ENCODE peak calls at places on chromosome 21, in five cellular contexts. O is mesendoderm, Y is endothelial cell of umbilical vein, R is kidney, N is fibroblast of lung. F is an unnamed sample.

GRCh38 chr21:17828223-17828622 is 9.1 kb upstream of the C21orf91 start:
- DNase-seq in O (no peak), Y (no peak), R (no peak), N (peak), F (no peak)

GRCh38 chr21:45923146-45923545 is 58.4 kb upstream of the COL6A1 start:
- DNase-seq in O (peak), Y (peak), R (peak), N (peak), F (peak)

GRCh38 chr21:36890086-36890485 is 76.4 kb downstream of the HLCS start:
- DNase-seq in O (no peak), Y (no peak), R (no peak), N (peak), F (no peak)

GRCh38 chr21:16418211-16418610 is 688.4 kb downstream of the USP25 start:
- DNase-seq in O (no peak), Y (peak), R (no peak), N (peak), F (no peak)

GRCh38 chr21:18384771-18385170 is 18.8 kb downstream of the TMPRSS15 start:
- DNase-seq in O (peak), Y (peak), R (no peak), N (no peak), F (peak)

GRCh38 chr21:45356251-45356650 is 48.7 kb upstream of the COL18A1 start:
- DNase-seq in O (no peak), Y (no peak), R (peak), N (no peak), F (no peak)

GRCh38 chr21:46124926-46125845 is 27.3 kb downstream of the COL6A2 start:
- DNase-seq in O (no peak), Y (no peak), R (peak), N (no peak), F (no peak)

GRCh38 chr21:39511102-39511501 is 59.3 kb downstream of the SH3BGR start:
- DNase-seq in O (no peak), Y (no peak), R (no peak), N (no peak), F (no peak)

GRCh38 chr21:21730524-21730923 is 732.3 kb downstream of the NCAM2 start:
- DNase-seq in O (no peak), Y (no peak), R (no peak), N (peak), F (no peak)

GRCh38 chr21:46661211-46661625 is 25.7 kb downstream of the PRMT2 start:
- DNase-seq in O (peak), Y (peak), R (peak), N (peak), F (peak)

GRCh38 chr21:16194851-16195251 is 465.1 kb downstream of the USP25 start:
- DNase-seq in O (no peak), Y (peak), R (no peak), N (peak), F (peak)

GRCh38 chr21:31161157-31161556 is 122.9 kb upstream of the KRTAP19-8 start:
- DNase-seq in O (peak), Y (no peak), R (no peak), N (peak), F (peak)

GRCh38 chr21:46425566-46425965 is 33.1 kb upstream of the DIP2A start:
- DNase-seq in O (no peak), Y (no peak), R (peak), N (no peak), F (no peak)

GRCh38 chr21:31879251-31879650 is 6.4 kb downstream of the HUNK start:
- DNase-seq in O (no peak), Y (no peak), R (no peak), N (no peak), F (no peak)

GRCh38 chr21:30194701-30195299 is 21.1 kb downstream of the CLDN8 start:
- DNase-seq in O (peak), Y (no peak), R (no peak), N (no peak), F (peak)

GRCh38 chr21:39363607-39364555 is 15.0 kb upstream of the HMGN1 start:
- DNase-seq in O (peak), Y (no peak), R (no peak), N (no peak), F (no peak)

GRCh38 chr21:29423521-29423920 is 124.8 kb downstream of the BACH1 start:
- DNase-seq in O (no peak), Y (no peak), R (no peak), N (no peak), F (no peak)

GRCh38 chr21:31557956-31558838 is 101.3 kb upstream of the SOD1 start:
- DNase-seq in O (peak), Y (no peak), R (no peak), N (peak), F (peak)

GRCh38 chr21:46078984-46079356 is 18.9 kb upstream of the COL6A2 start:
- DNase-seq in O (no peak), Y (no peak), R (peak), N (no peak), F (no peak)

GRCh38 chr21:28539623-28539988 is 453.1 kb downstream of the LTN1 start:
- DNase-seq in O (no peak), Y (no peak), R (no peak), N (no peak), F (no peak)

GRCh38 chr21:45530423-45531113 is 11.7 kb downstream of the SLC19A1 start:
- DNase-seq in O (no peak), Y (no peak), R (peak), N (no peak), F (no peak)

GRCh38 chr21:17602874-17603273 is 9.8 kb downstream of the BTG3 start:
- DNase-seq in O (no peak), Y (no peak), R (no peak), N (peak), F (no peak)

DNA sequence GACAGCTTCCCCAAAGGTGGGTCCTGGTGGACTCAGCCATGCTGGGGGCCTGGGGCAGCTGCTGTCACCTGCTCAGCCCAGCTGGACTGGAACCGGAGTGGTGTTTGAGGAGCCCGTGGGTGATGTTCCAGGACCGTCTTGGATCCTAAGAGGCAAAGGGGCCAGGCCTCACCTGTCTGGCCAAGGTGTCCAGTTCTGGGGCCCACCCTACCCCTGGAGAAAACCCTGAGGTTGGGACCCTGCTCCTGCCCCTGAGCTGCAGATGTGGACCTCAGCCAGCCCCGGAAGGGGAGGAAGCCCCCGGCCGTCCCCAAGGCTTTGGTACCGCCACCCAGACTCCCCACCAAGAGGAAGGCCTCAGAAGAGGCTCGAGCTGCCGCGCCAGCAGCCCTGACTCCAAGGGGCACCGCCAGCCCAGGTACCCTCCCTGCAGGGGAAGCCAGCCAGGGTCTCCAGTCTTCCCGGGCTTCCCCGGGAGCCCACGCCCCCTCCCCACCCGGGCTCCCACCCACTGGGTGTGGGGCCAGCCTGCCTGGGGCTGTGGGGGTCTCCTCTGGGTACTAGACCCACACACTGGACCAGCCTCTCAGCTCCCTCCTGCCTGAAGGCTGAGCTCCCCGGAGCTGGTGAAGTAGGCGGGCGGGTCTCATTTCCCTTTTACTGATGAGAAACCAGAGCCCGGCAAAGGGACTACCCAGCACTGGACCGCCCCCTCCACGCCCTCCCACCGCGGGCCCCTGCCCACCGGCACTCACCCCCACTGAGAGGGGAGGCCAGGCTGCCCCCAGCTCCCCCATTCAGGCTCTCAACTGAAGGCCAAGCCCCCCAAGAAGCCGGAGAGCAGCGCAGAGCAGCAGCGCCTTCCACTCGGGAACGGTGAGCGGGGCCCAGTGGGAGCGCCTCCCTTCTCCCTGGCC is 1.3 kb downstream of the AIRE start:
- DNase-seq in O (no peak), Y (no peak), R (peak), N (no peak), F (no peak)
- H3K9ac ChIP-seq in O (no peak), Y (no peak), R (no peak), N (no peak), F (no peak)

GRCh38 chr21:14757533-14758327 is 211.6 kb upstream of the SAMSN1 start:
- DNase-seq in O (no peak), Y (no peak), R (no peak), N (no peak), F (no peak)
- H3K27ac ChIP-seq in O (no peak), Y (no peak), R (no peak), N (no peak), F (no peak)

DNA sequence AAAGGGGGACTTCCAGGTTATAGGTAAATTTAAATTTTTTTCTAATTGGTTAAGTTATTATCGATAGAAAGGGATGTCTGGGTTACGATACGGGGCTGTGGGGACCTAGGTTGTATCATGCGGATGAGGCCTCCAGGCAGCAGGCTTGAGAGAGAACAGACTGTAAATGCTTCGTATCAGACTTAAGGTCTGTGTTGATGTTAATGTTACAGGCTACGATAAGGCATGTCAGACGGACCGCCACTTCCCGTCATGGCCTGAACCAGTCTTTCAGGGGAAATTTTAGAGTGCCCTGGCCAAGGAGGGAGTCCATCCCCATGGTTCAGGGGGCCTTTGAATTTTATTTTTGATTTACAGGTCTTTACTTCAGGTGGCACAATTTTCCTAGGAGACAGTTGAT is 16.7 kb downstream of the ABCG1 start:
- DNase-seq in O (peak), Y (peak), R (no peak), N (no peak), F (no peak)
- H3K9ac ChIP-seq in O (no peak), Y (no peak), R (no peak), N (no peak), F (no peak)

DNA sequence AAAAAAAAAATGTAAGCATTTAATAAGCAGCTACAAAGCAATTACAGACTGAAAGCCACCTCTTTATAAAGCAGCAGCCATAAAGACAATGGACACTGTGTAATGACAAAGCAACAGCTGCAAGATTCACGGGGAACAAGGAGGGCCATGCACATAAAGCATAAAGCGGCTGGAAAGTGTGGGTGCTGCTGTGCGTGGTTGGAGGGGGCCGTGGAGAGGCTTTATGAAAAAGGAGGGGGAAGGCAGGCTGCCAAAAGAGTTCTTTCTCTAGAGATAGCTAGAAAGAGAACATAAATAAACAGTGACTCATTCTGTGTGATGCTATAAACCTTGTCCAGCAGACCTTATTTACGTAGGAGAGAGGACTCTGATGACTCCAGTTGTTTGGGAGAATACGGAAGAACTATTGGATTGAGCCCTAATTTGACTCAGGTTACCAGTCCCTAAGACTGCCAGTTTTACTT is 49.3 kb downstream of the ADAMTS1 start:
- DNase-seq in O (no peak), Y (peak), R (no peak), N (peak), F (peak)
- H3K27ac ChIP-seq in O (no peak), Y (no peak), R (no peak), N (peak), F (no peak)

DNA sequence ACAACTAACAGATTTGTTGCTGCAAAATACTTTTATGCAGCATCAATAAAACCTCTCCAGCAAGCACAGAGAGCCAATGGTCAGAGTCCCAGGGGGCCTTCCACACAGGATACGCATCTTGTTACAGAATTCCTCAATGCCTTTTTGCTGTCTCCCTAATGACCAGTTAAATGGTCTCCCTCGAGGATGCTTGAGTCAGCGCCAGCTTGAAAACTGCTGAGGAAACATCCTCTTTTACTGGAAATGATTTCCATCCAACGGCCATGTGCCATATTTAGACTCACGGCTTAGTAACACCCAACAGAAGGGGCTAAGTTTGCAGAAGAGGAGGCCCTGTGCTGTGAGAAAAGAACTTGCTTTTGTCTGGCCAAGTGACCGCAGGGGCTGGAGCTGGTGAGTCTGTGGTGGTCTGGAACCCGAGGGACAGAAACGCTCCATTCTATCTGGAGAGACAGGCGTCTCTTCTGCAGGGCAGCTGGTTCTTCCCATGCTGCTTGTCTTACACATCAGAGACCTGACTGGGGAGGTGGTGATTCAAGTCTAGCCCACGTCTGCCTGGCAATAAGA is 496.4 kb downstream of the SETD4 start:
- DNase-seq in O (peak), Y (no peak), R (peak), N (peak), F (no peak)
- H3K9ac ChIP-seq in O (no peak), Y (no peak), R (no peak), N (peak), F (no peak)

DNA sequence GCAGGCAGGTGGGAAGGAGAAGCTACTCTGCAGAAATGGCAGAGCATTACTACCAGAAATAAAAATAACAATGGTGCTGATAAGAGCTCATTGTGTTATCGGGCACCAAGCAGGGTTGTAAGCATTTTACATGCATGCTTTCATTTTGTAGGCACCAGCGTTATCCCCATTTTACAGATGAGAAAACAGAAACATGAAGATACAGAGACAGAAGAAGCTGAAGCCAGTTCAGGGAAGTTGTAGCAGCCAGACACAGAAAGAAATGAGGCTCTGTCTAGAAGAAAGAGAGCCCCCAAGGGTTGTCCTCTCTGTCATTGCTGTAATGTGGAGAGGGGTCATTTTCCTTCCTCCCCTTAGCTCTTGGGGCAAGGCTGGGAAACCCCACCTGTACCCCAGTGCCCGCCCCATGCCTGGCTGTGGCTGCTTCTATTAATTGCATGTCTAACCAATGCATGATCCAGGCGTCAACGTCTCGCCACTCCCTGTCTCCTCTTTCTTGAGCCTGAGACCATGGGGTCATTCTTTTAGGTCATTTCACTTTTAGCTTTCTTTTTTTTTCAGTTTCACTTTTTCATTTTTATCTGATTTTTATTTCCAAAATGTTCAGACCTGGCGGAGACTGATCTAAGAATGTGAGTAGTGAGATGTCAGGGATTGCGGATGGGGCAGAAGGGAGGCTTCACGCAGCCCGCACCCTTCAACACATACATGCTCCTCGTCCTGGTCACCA is 6.8 kb downstream of the OLIG1 start:
- DNase-seq in O (no peak), Y (no peak), R (no peak), N (no peak), F (no peak)
- H3K27ac ChIP-seq in O (no peak), Y (no peak), R (no peak), N (no peak), F (no peak)

GRCh38 chr21:38119793-38120192 is 137.0 kb upstream of the KCNJ15 start:
- DNase-seq in O (no peak), Y (no peak), R (no peak), N (no peak), F (no peak)

GRCh38 chr21:38123626-38124025 is 133.2 kb upstream of the KCNJ15 start:
- DNase-seq in O (no peak), Y (no peak), R (no peak), N (no peak), F (no peak)

GRCh38 chr21:38121888-38122705 is 134.7 kb upstream of the KCNJ15 start:
- DNase-seq in O (no peak), Y (no peak), R (no peak), N (peak), F (no peak)

GRCh38 chr21:38115870-38116269 is 140.9 kb upstream of the KCNJ15 start:
- DNase-seq in O (no peak), Y (no peak), R (no peak), N (no peak), F (no peak)

GRCh38 chr21:38120984-38121855 is 135.6 kb upstream of the KCNJ15 start:
- DNase-seq in O (no peak), Y (no peak), R (no peak), N (no peak), F (no peak)
- H3K9ac ChIP-seq in O (no peak), Y (no peak), R (no peak), N (no peak), F (no peak)

DNA sequence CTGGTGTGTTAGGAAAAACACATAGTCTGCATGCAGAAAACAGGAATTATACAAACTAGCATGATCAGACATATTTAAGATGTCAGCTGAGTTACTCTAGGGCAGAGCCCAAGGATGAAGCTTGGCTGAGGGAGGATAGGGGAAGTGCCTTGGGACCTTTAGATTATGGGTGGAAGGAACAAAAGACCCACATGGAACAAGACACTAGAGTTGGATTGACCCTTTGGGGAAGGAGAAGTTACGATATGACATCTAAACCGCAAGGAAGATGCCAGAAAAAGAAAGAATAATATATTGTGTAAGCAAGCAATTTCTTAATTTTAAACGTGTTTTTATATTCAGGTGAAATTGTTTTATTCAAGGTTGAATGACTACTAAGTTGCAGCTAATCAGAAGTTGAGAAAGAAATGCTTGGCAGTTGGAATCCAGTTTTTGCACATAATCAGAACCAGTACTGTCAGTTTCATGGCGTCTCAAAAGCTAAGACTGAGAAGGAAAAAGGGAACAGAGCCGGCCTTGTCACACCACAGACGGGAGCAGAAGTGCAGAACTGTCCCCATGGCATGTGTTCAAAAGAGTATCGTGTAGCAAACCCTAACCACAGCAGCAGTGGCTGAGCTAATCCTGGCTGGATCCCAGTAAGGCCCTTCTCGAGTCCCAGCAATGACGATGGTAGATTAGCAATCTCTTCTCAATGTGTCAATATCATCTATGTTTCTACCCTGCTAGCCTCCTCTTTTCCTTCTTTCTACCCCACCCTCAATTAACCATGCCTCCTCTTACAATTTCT is 31.2 kb upstream of the IFNAR2 start:
- DNase-seq in O (no peak), Y (no peak), R (no peak), N (peak), F (no peak)
- H3K27ac ChIP-seq in O (no peak), Y (no peak), R (no peak), N (no peak), F (no peak)

F was measured in neural progenitor cell.